ENCODE peak calls at places on chromosomes 3 and 15, in eight cellular contexts. I, A, D, H, T, J, V and Y are unnamed samples.

GRCh38 chr3:150083653-150084037 is 113.0 kb upstream of the PFN2 start:
- DNase-seq in A (no peak), J (no peak), D (no peak), T (no peak), H (no peak), V (peak; percentile 17), I (peak; percentile 57), Y (no peak)

GRCh38 chr15:50224606-50225005 is 40.9 kb downstream of the HDC start:
- DNase-seq in I (no peak), V (no peak), D (no peak), A (no peak), J (no peak), H (no peak), T (no peak), Y (no peak)

GRCh38 chr3:17742837-17743659 is 617 bp upstream of the TBC1D5 start:
- DNase-seq in D (peak; percentile 94), T (no peak), H (no peak), J (no peak), V (no peak), I (no peak), A (no peak), Y (no peak)

GRCh38 chr3:64921666-64922065 is 233.9 kb upstream of the ADAMTS9 start:
- DNase-seq in H (no peak), T (no peak), I (no peak), A (no peak), V (no peak), J (no peak), D (no peak), Y (no peak)

GRCh38 chr3:42300013-42300412 is 34.0 kb upstream of the CCK start:
- DNase-seq in V (no peak), D (peak; percentile 38), H (no peak), A (no peak), J (no peak), I (peak; percentile 53), T (no peak), Y (no peak)

GRCh38 chr15:41332788-41333527 is at the start of gene NUSAP1:
- DNase-seq in A (no peak), H (no peak), T (peak; percentile 20), J (no peak), V (peak; percentile 22), D (no peak), I (no peak), Y (no peak)

GRCh38 chr3:176633511-176633910 is 563.8 kb downstream of the TBL1XR1 start:
- DNase-seq in I (no peak), V (no peak), A (no peak), D (no peak), T (no peak), H (no peak), J (no peak), Y (no peak)

GRCh38 chr15:71921191-71921590 is 110.8 kb downstream of the NR2E3 start:
- DNase-seq in A (no peak), D (peak; percentile 46), T (no peak), I (no peak), H (no peak), J (no peak), V (no peak), Y (no peak)

GRCh38 chr3:137172703-137173102 is 214.9 kb downstream of the IL20RB start:
- DNase-seq in J (no peak), I (no peak), H (no peak), D (no peak), T (no peak), V (no peak), A (no peak), Y (no peak)

GRCh38 chr3:145900056-145900829 is 260.7 kb downstream of the PLOD2 start:
- DNase-seq in I (no peak), A (no peak), H (no peak), V (no peak), T (no peak), J (no peak), D (no peak), Y (no peak)